ENCODE peak calls at places on chromosome 1, in eight cellular contexts. I, E, L, G, X, D, W and S are unnamed samples.

GRCh38 chr1:19034721-19035120 is 78.2 kb upstream of the IFFO2 start:
- DNase-seq in I (no peak), E (no peak), L (peak; percentile 5), G (no peak), X (peak; percentile 60), D (no peak), W (no peak), S (no peak)

GRCh38 chr1:117499071-117499470 is 106.8 kb upstream of the TENT5C start:
- DNase-seq in I (no peak), E (no peak), L (no peak), G (no peak), X (no peak), D (no peak), W (no peak), S (no peak)

GRCh38 chr1:94345148-94345721 is 73.0 kb upstream of the ABCD3 start:
- DNase-seq in I (no peak), E (no peak), L (no peak), G (no peak), X (no peak), D (no peak), W (no peak), S (no peak)

GRCh38 chr1:111032295-111032897 is 68.7 kb upstream of the LRIF1 start:
- DNase-seq in I (no peak), E (no peak), L (peak; percentile 9), G (no peak), X (no peak), D (peak; percentile 7), W (no peak), S (no peak)

GRCh38 chr1:203996126-203996525 is 76.8 kb upstream of the SOX13 start:
- DNase-seq in I (peak; percentile 34), E (no peak), L (no peak), G (no peak), X (no peak), D (no peak), W (no peak), S (peak; percentile 21)

GRCh38 chr1:78536427-78536826 is 45.7 kb downstream of the PTGFR start:
- DNase-seq in I (no peak), E (no peak), L (no peak), G (no peak), X (no peak), D (no peak), W (no peak), S (no peak)

GRCh38 chr1:201184734-201185453 is 5.7 kb upstream of the IGFN1 start:
- DNase-seq in I (no peak), E (peak; percentile 70), L (peak; percentile 25), G (no peak), X (peak; percentile 54), D (peak; percentile 13), W (peak; percentile 50), S (peak; percentile 48)

GRCh38 chr1:205456383-205456867 is 580 bp upstream of the BLACAT1 start:
- DNase-seq in I (no peak), E (no peak), L (no peak), G (no peak), X (peak; percentile 70), D (no peak), W (peak; percentile 8), S (no peak)

GRCh38 chr1:47725000-47725731 is 272.0 kb downstream of the TRABD2B start:
- DNase-seq in I (no peak), E (no peak), L (no peak), G (no peak), X (no peak), D (no peak), W (no peak), S (no peak)

GRCh38 chr1:59315529-59316433 is 18.9 kb downstream of the FGGY start:
- DNase-seq in I (no peak), E (no peak), L (no peak), G (no peak), X (no peak), D (no peak), W (no peak), S (no peak)

GRCh38 chr1:175222296-175222938 is 29.8 kb upstream of the KIAA0040 start:
- DNase-seq in I (no peak), E (no peak), L (no peak), G (no peak), X (no peak), D (peak; percentile 33), W (no peak), S (no peak)

GRCh38 chr1:47449702-47450552 is 12.1 kb downstream of the FOXD2 start:
- DNase-seq in I (no peak), E (peak; percentile 32), L (peak; percentile 40), G (no peak), X (no peak), D (peak; percentile 22), W (peak; percentile 50), S (peak; percentile 35)

GRCh38 chr1:29148656-29149491 is 25.2 kb upstream of the TMEM200B start:
- DNase-seq in I (no peak), E (no peak), L (no peak), G (no peak), X (peak; percentile 51), D (no peak), W (no peak), S (no peak)

GRCh38 chr1:61389926-61390845 is 307.8 kb downstream of the NFIA start:
- DNase-seq in I (no peak), E (no peak), L (no peak), G (no peak), X (no peak), D (no peak), W (no peak), S (no peak)

GRCh38 chr1:61393575-61393974 is 311.2 kb downstream of the NFIA start:
- DNase-seq in I (no peak), E (no peak), L (no peak), G (no peak), X (no peak), D (no peak), W (no peak), S (no peak)

GRCh38 chr1:61395156-61395555 is 312.8 kb downstream of the NFIA start:
- DNase-seq in I (no peak), E (no peak), L (no peak), G (no peak), X (no peak), D (no peak), W (no peak), S (no peak)

GRCh38 chr1:61391730-61392129 is 309.4 kb downstream of the NFIA start:
- DNase-seq in I (no peak), E (no peak), L (no peak), G (no peak), X (no peak), D (no peak), W (no peak), S (no peak)

GRCh38 chr1:61392417-61393242 is 310.3 kb downstream of the NFIA start:
- DNase-seq in I (no peak), E (no peak), L (no peak), G (no peak), X (no peak), D (no peak), W (no peak), S (no peak)
- TF ChIP-seq POLR2A in I (no peak), E (no peak), L (no peak), G (no peak), X (no peak), D (no peak), W (no peak), S (no peak)

GRCh38 chr1:159014003-159014571 is 4.4 kb downstream of the IFI16 start:
- DNase-seq in I (no peak), E (no peak), L (no peak), G (no peak), X (no peak), D (no peak), W (no peak), S (no peak)

GRCh38 chr1:159011701-159012100 is 2.0 kb downstream of the IFI16 start:
- DNase-seq in I (no peak), E (no peak), L (no peak), G (no peak), X (no peak), D (no peak), W (no peak), S (no peak)

GRCh38 chr1:159010398-159010797 is 691 bp downstream of the IFI16 start:
- DNase-seq in I (no peak), E (no peak), L (no peak), G (no peak), X (no peak), D (no peak), W (no peak), S (no peak)

GRCh38 chr1:159014851-159015250 is 5.1 kb downstream of the IFI16 start:
- DNase-seq in I (no peak), E (no peak), L (no peak), G (no peak), X (no peak), D (no peak), W (no peak), S (no peak)

GRCh38 chr1:159012495-159012894 is 2.8 kb downstream of the IFI16 start:
- DNase-seq in I (no peak), E (no peak), L (peak; percentile 15), G (no peak), X (peak; percentile 76), D (no peak), W (no peak), S (no peak)
- H3K4me1 ChIP-seq in I (no peaks in the 10 kb centered on the region), E (no peaks in the 10 kb centered on the region), L (peaks cover 4% of the 10 kb centered on the region), G (peaks cover 72% of the 10 kb centered on the region), X (peaks cover 51% of the 10 kb centered on the region), D (no peaks in the 10 kb centered on the region), W (peaks cover 19% of the 10 kb centered on the region), S (peaks cover 4% of the 10 kb centered on the region)

DNA sequence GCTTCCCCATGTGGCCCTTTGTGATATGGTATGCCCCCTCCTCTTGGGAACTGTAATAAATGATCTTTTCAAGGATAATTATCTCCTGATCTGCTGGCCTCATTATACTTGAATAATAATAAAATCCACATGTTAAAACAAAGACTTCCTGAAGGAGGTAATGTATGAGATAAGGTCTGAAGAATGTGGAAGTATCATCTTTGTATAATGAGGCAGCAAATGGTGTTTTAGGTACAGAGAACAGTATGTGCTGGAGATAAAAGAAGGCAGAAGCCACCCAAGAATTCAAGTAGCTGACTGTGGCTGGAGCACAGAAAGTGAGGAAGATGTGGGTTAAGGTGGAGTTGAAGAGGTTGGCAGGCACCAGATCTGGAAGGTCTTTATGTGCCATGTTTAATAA is 12.8 kb upstream of the COG2 start:
- DNase-seq in I (no peak), E (no peak), L (no peak), G (no peak), X (no peak), D (no peak), W (no peak), S (no peak)
- H3K27ac ChIP-seq in I (no peak overlapping the region), E (no peak overlapping the region), L (no peak overlapping the region), G (no peak overlapping the region), X (no peak overlapping the region), D (no peak overlapping the region), W (no peak overlapping the region), S (no peak overlapping the region)

GRCh38 chr1:235507623-235508022 is 3.4 kb upstream of the B3GALNT2 start:
- DNase-seq in I (no peak), E (no peak), L (no peak), G (no peak), X (no peak), D (no peak), W (no peak), S (no peak)

GRCh38 chr1:235503333-235504121 is 725 bp downstream of the B3GALNT2 start:
- DNase-seq in I (peak; percentile 36), E (peak; percentile 68), L (peak; percentile 74), G (no peak), X (peak; percentile 90), D (peak; percentile 51), W (peak; percentile 66), S (peak; percentile 65)

GRCh38 chr1:235502601-235503332 is 1.5 kb downstream of the B3GALNT2 start:
- DNase-seq in I (no peak), E (no peak), L (no peak), G (no peak), X (no peak), D (no peak), W (no peak), S (no peak)

GRCh38 chr1:235504122-235504493 is at the start of gene B3GALNT2:
- DNase-seq in I (no peak), E (no peak), L (no peak), G (no peak), X (no peak), D (no peak), W (no peak), S (no peak)

GRCh38 chr1:235504494-235505222 is 406 bp upstream of the B3GALNT2 start:
- DNase-seq in I (peak; percentile 99), E (peak; percentile 100), L (peak; percentile 100), G (peak; percentile 88), X (peak; percentile 99), D (peak; percentile 99), W (peak; percentile 100), S (peak; percentile 100)
- TF ChIP-seq POLR2A in I (no peak), E (peak; percentile 26), L (peak; percentile 74), G (peak; percentile 58), X (no peak), D (peak; percentile 6), W (peak; percentile 6), S (peak; percentile 90)